ENCODE peak calls at places on chromosomes 5 and 9, in six cellular contexts. One of them, this sample, is unnamed.

GRCh38 chr9:6759114-6759977 is 1.6 kb downstream of the KDM4C start:
- DNase-seq in cardiac fibroblast: peak
- DNase-seq in hypothalamus: no peak
- DNase-seq in uterus: no peak
- DNase-seq in left ventricle myocardium inferior: no peak
- DNase-seq in Peyer's patch: no peak
- DNase-seq in this sample: no peak

GRCh38 chr5:179120951-179121666 is 60.9 kb downstream of the ZNF354C start:
- DNase-seq in cardiac fibroblast: no peak
- DNase-seq in uterus: no peak
- DNase-seq in left ventricle myocardium inferior: no peak
- DNase-seq in Peyer's patch: no peak
- DNase-seq in hypothalamus: no peak
- DNase-seq in this sample: no peak

GRCh38 chr9:136138566-136138965 is 19.9 kb upstream of the TMEM250 start:
- DNase-seq in uterus: no peak
- DNase-seq in left ventricle myocardium inferior: no peak
- DNase-seq in Peyer's patch: peak
- DNase-seq in cardiac fibroblast: peak
- DNase-seq in hypothalamus: no peak
- DNase-seq in this sample: no peak

GRCh38 chr5:155150012-155150411 is 136.5 kb downstream of the KIF4B start:
- DNase-seq in hypothalamus: no peak
- DNase-seq in cardiac fibroblast: no peak
- DNase-seq in uterus: no peak
- DNase-seq in Peyer's patch: no peak
- DNase-seq in left ventricle myocardium inferior: no peak
- DNase-seq in this sample: no peak

GRCh38 chr5:956941-957729 is 51.5 kb upstream of the NKD2 start:
- DNase-seq in left ventricle myocardium inferior: no peak
- DNase-seq in Peyer's patch: no peak
- DNase-seq in uterus: no peak
- DNase-seq in cardiac fibroblast: peak
- DNase-seq in hypothalamus: no peak
- DNase-seq in this sample: no peak

GRCh38 chr9:446074-446699 is 231.5 kb downstream of the DOCK8 start:
- DNase-seq in cardiac fibroblast: no peak
- DNase-seq in left ventricle myocardium inferior: no peak
- DNase-seq in Peyer's patch: no peak
- DNase-seq in uterus: no peak
- DNase-seq in hypothalamus: no peak
- DNase-seq in this sample: no peak

GRCh38 chr5:27592231-27592630 is 553.8 kb upstream of the CDH9 start:
- DNase-seq in hypothalamus: no peak
- DNase-seq in left ventricle myocardium inferior: no peak
- DNase-seq in Peyer's patch: no peak
- DNase-seq in uterus: no peak
- DNase-seq in cardiac fibroblast: peak
- DNase-seq in this sample: no peak

GRCh38 chr5:90037646-90038045 is 371.9 kb downstream of the CETN3 start:
- DNase-seq in left ventricle myocardium inferior: no peak
- DNase-seq in cardiac fibroblast: peak
- DNase-seq in Peyer's patch: no peak
- DNase-seq in hypothalamus: no peak
- DNase-seq in uterus: no peak
- DNase-seq in this sample: no peak

GRCh38 chr9:88927510-88927909 is 63.8 kb upstream of the S1PR3 start:
- DNase-seq in hypothalamus: no peak
- DNase-seq in Peyer's patch: no peak
- DNase-seq in uterus: no peak
- DNase-seq in left ventricle myocardium inferior: no peak
- DNase-seq in cardiac fibroblast: no peak
- DNase-seq in this sample: no peak

GRCh38 chr5:169873642-169874041 is 106.7 kb downstream of the INSYN2B start:
- DNase-seq in hypothalamus: no peak
- DNase-seq in Peyer's patch: no peak
- DNase-seq in uterus: peak
- DNase-seq in left ventricle myocardium inferior: peak
- DNase-seq in cardiac fibroblast: peak
- DNase-seq in this sample: no peak

GRCh38 chr5:31470608-31471007 is 61.3 kb downstream of the DROSHA start:
- DNase-seq in uterus: peak
- DNase-seq in Peyer's patch: no peak
- DNase-seq in hypothalamus: no peak
- DNase-seq in cardiac fibroblast: peak
- DNase-seq in left ventricle myocardium inferior: peak
- DNase-seq in this sample: no peak

GRCh38 chr5:133297293-133297692 is 245.5 kb downstream of the HSPA4 start:
- DNase-seq in left ventricle myocardium inferior: no peak
- DNase-seq in cardiac fibroblast: no peak
- DNase-seq in hypothalamus: no peak
- DNase-seq in Peyer's patch: no peak
- DNase-seq in uterus: no peak
- DNase-seq in this sample: no peak

GRCh38 chr5:76607353-76607871 is 15.8 kb downstream of the F2RL2 start:
- DNase-seq in Peyer's patch: no peak
- DNase-seq in hypothalamus: no peak
- DNase-seq in left ventricle myocardium inferior: no peak
- DNase-seq in cardiac fibroblast: peak
- DNase-seq in uterus: no peak
- DNase-seq in this sample: no peak

GRCh38 chr5:144072518-144072927 is 97.9 kb downstream of the YIPF5 start:
- DNase-seq in left ventricle myocardium inferior: no peak
- DNase-seq in hypothalamus: no peak
- DNase-seq in Peyer's patch: no peak
- DNase-seq in uterus: no peak
- DNase-seq in cardiac fibroblast: peak
- DNase-seq in this sample: no peak

GRCh38 chr5:74256947-74257573 is 383.5 kb downstream of the ENC1 start:
- DNase-seq in hypothalamus: no peak
- DNase-seq in uterus: no peak
- DNase-seq in cardiac fibroblast: peak
- DNase-seq in Peyer's patch: no peak
- DNase-seq in left ventricle myocardium inferior: no peak
- DNase-seq in this sample: no peak

GRCh38 chr9:130235558-130236435 is 29.8 kb upstream of the HMCN2 start:
- DNase-seq in cardiac fibroblast: peak
- DNase-seq in hypothalamus: peak
- DNase-seq in uterus: peak
- DNase-seq in left ventricle myocardium inferior: peak
- DNase-seq in Peyer's patch: peak
- DNase-seq in this sample: peak

GRCh38 chr5:136901-137300 is 44.9 kb downstream of the PLEKHG4B start:
- DNase-seq in Peyer's patch: no peak
- DNase-seq in hypothalamus: no peak
- DNase-seq in cardiac fibroblast: no peak
- DNase-seq in left ventricle myocardium inferior: no peak
- DNase-seq in uterus: no peak
- DNase-seq in this sample: no peak

GRCh38 chr9:137578518-137579258 is at the start of gene DPH7:
- DNase-seq in hypothalamus: peak
- DNase-seq in left ventricle myocardium inferior: peak
- DNase-seq in cardiac fibroblast: peak
- DNase-seq in Peyer's patch: peak
- DNase-seq in uterus: peak
- DNase-seq in this sample: peak

GRCh38 chr9:73916016-73916673 is 581.0 kb upstream of the RORB start:
- DNase-seq in cardiac fibroblast: peak
- DNase-seq in Peyer's patch: no peak
- DNase-seq in hypothalamus: no peak
- DNase-seq in uterus: no peak
- DNase-seq in left ventricle myocardium inferior: no peak
- DNase-seq in this sample: no peak